ENCODE peak calls at places on chromosomes 5 and 9, in six cellular contexts. L is stimulated activated CD4-positive, alpha-beta T cell treated with anti-CD3 and anti-CD28 coated beads, Interleukin-2, amount 100 ng/mL, for 48 hours; Q is stimulated activated CD8-positive, alpha-beta memory T cell treated with anti-CD3 and anti-CD28 coated beads, Interleukin-2, amount 100 ng/mL, for 1 hour; V is aorta; A is NCI-H774; Y is activated CD8-positive, alpha-beta memory T cell treated with anti-CD3 and anti-CD28 coated beads for 4 hours. B is an unnamed sample.

GRCh38 chr5:17378346-17378984 is 119.6 kb upstream of the TAF11L2 start:
- DNase-seq in L (no peak), Q (no peak), V (no peak), A (no peak), Y (no peak), B (no peak)

GRCh38 chr5:92500752-92501151 is 1080.3 kb downstream of the NR2F1-AS1 start:
- DNase-seq in L (no peak), Q (no peak), V (no peak), A (no peak), Y (no peak), B (no peak)

GRCh38 chr5:133278318-133278717 is 226.5 kb downstream of the HSPA4 start:
- DNase-seq in L (no peak), Q (no peak), V (no peak), A (no peak), Y (no peak), B (no peak)

GRCh38 chr5:17217421-17218352 is at the start of gene BASP1:
- DNase-seq in L (no peak), Q (peak; percentile 7), V (peak; percentile 92), A (peak; percentile 86), Y (no peak), B (peak; percentile 81)

GRCh38 chr5:138655530-138656245 is 80.5 kb upstream of the HSPA9 start:
- DNase-seq in L (no peak), Q (no peak), V (no peak), A (no peak), Y (no peak), B (peak; percentile 77)

GRCh38 chr5:83471405-83472212 is at the start of gene VCAN:
- DNase-seq in L (no peak), Q (no peak), V (peak; percentile 90), A (no peak), Y (no peak), B (peak; percentile 85)

GRCh38 chr5:14794600-14795230 is 76.9 kb downstream of the ANKH start:
- DNase-seq in L (no peak), Q (no peak), V (no peak), A (no peak), Y (no peak), B (no peak)

GRCh38 chr5:177098103-177098771 is 11.5 kb downstream of the FGFR4 start:
- DNase-seq in L (no peak), Q (no peak), V (no peak), A (no peak), Y (no peak), B (peak; percentile 45)

GRCh38 chr5:84301535-84301934 is 83.1 kb downstream of the EDIL3 start:
- DNase-seq in L (no peak), Q (no peak), V (no peak), A (no peak), Y (no peak), B (no peak)

GRCh38 chr9:112069318-112070169 is 105.6 kb downstream of the SUSD1 start:
- DNase-seq in L (no peak), Q (no peak), V (no peak), A (no peak), Y (no peak), B (no peak)

GRCh38 chr5:135457424-135458071 is 5.4 kb upstream of the TIFAB start:
- DNase-seq in L (peak; percentile 64), Q (peak; percentile 20), V (peak; percentile 75), A (peak; percentile 18), Y (no peak), B (peak; percentile 64)

GRCh38 chr5:171965740-171966139 is 40.7 kb downstream of the FBXW11 start:
- DNase-seq in L (no peak), Q (no peak), V (no peak), A (no peak), Y (no peak), B (no peak)

GRCh38 chr5:67361932-67362729 is 165.5 kb upstream of the CD180 start:
- DNase-seq in L (no peak), Q (no peak), V (no peak), A (no peak), Y (no peak), B (no peak)

GRCh38 chr5:124740991-124741583 is 5.4 kb downstream of the ZNF608 start:
- DNase-seq in L (no peak), Q (no peak), V (no peak), A (no peak), Y (no peak), B (no peak)

GRCh38 chr5:178372091-178372695 is 139.6 kb upstream of the PHYKPL start:
- DNase-seq in L (no peak), Q (no peak), V (peak; percentile 55), A (no peak), Y (no peak), B (peak; percentile 46)